ENCODE peak calls at places on chromosomes 1 and 21, in six cellular contexts. P is mesenchymal stem cell, V is IMR-90, X is trophoblast cell, H is H1, A is H9. U is an unnamed sample.

GRCh38 chr1:209389258-209389657 is 194.3 kb upstream of the CAMK1G start:
- DNase-seq in A (no peak), X (peak), V (peak), P (peak), H (no peak), U (no peak)

GRCh38 chr1:52552236-52552504 is 722 bp downstream of the TUT4 start:
- DNase-seq in A (no peak), X (peak), V (peak), H (no peak), P (peak), U (peak)

GRCh38 chr1:226638001-226638601 is 89.5 kb downstream of the STUM start:
- DNase-seq in P (no peak), X (no peak), H (no peak), A (no peak), V (no peak), U (no peak)

GRCh38 chr1:93874025-93874651 is 4.9 kb downstream of the DNTTIP2 start:
- DNase-seq in V (peak), A (no peak), P (peak), X (peak), H (no peak), U (peak)

GRCh38 chr21:33751120-33751519 is 108.8 kb downstream of the ITSN1 start:
- DNase-seq in X (peak), H (no peak), V (peak), P (peak), A (no peak), U (no peak)

GRCh38 chr1:45205000-45205909 is 1.1 kb downstream of the ZSWIM5 start:
- DNase-seq in X (peak), H (peak), P (peak), A (peak), V (peak), U (peak)

GRCh38 chr1:22639286-22639685 is 2.9 kb downstream of the C1QA start:
- DNase-seq in X (no peak), V (peak), H (peak), P (peak), A (peak), U (no peak)

GRCh38 chr1:119279441-119280415 is 88.9 kb upstream of the HAO2 start:
- DNase-seq in P (no peak), A (no peak), V (peak), X (peak), H (no peak), U (no peak)

GRCh38 chr1:30253807-30254440 is 469.5 kb downstream of the MATN1 start:
- DNase-seq in V (no peak), A (peak), H (no peak), P (no peak), X (no peak), U (no peak)

GRCh38 chr1:21200767-21201166 is 24.1 kb upstream of the EIF4G3 start:
- DNase-seq in A (no peak), H (no peak), P (peak), X (no peak), V (peak), U (no peak)

GRCh38 chr1:173473599-173474011 is 3.5 kb upstream of the PRDX6 start:
- DNase-seq in V (peak), A (no peak), P (peak), H (no peak), X (peak), U (no peak)

GRCh38 chr1:183918589-183918988 is 113.7 kb downstream of the RGL1 start:
- DNase-seq in V (no peak), A (no peak), X (no peak), H (no peak), P (no peak), U (no peak)

GRCh38 chr1:15053091-15053657 is 100.4 kb upstream of the TMEM51 start:
- DNase-seq in P (no peak), A (peak), X (no peak), V (no peak), H (no peak), U (no peak)

GRCh38 chr1:185565314-185565713 is 168.9 kb upstream of the HMCN1 start:
- DNase-seq in X (peak), A (no peak), P (peak), V (peak), H (no peak), U (no peak)

GRCh38 chr21:18041012-18041411 is 203.6 kb upstream of the CHODL start:
- DNase-seq in P (peak), H (no peak), V (no peak), X (peak), A (peak), U (no peak)

GRCh38 chr1:18919174-18919905 is 17.0 kb upstream of the ALDH4A1 start:
- DNase-seq in P (no peak), A (no peak), H (no peak), V (no peak), X (no peak), U (no peak)

DNA sequence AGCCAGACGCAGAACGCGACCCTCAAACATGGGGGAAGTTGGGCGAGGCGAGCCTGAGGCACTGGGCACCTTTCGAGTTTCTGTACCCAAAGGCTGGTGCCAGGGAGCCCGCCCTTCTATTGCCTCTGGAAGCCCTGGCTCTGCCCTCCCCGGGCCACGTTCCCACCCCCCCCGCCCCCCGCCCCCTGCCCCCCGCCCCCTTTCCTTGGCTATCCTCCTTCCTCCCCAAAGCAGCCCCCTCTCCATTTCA is 2.2 kb upstream of the ZBTB7B start:
- DNase-seq in V (no peak), P (no peak), H (no peak), X (no peak), A (no peak), U (no peak)
- H2AFZ ChIP-seq in V (peak), P (no peak), H (no peak), X (peak), A (no peak), U (peak)

GRCh38 chr1:233227930-233228465 is 67.5 kb downstream of the PCNX2 start:
- DNase-seq in A (no peak), X (no peak), P (no peak), V (no peak), H (no peak), U (no peak)
- H4K91ac ChIP-seq in A (no peak), X (no peak), P (no peak), V (no peak), H (no peak), U (no peak)

GRCh38 chr1:199038188-199038587 is 399.3 kb downstream of the PTPRC start:
- DNase-seq in P (no peak), X (no peak), A (no peak), H (no peak), V (no peak), U (no peak)

GRCh38 chr1:199029401-199029800 is 390.6 kb downstream of the PTPRC start:
- DNase-seq in V (peak), X (no peak), P (peak), A (no peak), H (no peak), U (no peak)

GRCh38 chr1:199029855-199030254 is 391.0 kb downstream of the PTPRC start:
- DNase-seq in P (peak), H (no peak), V (peak), A (no peak), X (no peak), U (no peak)

GRCh38 chr1:199033709-199034108 is 394.9 kb downstream of the PTPRC start:
- DNase-seq in H (no peak), P (no peak), X (no peak), A (no peak), V (no peak), U (no peak)
- H2AFZ ChIP-seq in H (no peak), P (no peak), X (no peak), A (no peak), V (no peak), U (no peak)

GRCh38 chr1:182857212-182857611 is 18.1 kb downstream of the DHX9 start:
- DNase-seq in A (no peak), V (no peak), X (no peak), H (no peak), P (no peak), U (no peak)

GRCh38 chr1:182863940-182864339 is 24.8 kb downstream of the DHX9 start:
- DNase-seq in A (no peak), P (no peak), X (no peak), V (no peak), H (no peak), U (no peak)

GRCh38 chr1:182860658-182861057 is 21.5 kb downstream of the DHX9 start:
- DNase-seq in P (no peak), X (no peak), V (no peak), A (no peak), H (no peak), U (no peak)

GRCh38 chr1:182861994-182862393 is 22.8 kb downstream of the DHX9 start:
- DNase-seq in H (no peak), A (no peak), V (peak), X (no peak), P (peak), U (no peak)
- H4K91ac ChIP-seq in H (no peak), A (no peak), V (no peak), X (no peak), P (no peak), U (no peak)

GRCh38 chr1:244316407-244316806 is 135.3 kb downstream of the ADSS2 start:
- DNase-seq in P (no peak), A (no peak), H (no peak), V (peak), X (peak), U (no peak)

GRCh38 chr1:244313346-244313745 is 138.4 kb downstream of the ADSS2 start:
- DNase-seq in P (no peak), V (no peak), H (no peak), X (peak), A (no peak), U (no peak)

GRCh38 chr1:244315996-244316395 is 135.7 kb downstream of the ADSS2 start:
- DNase-seq in H (no peak), V (no peak), X (no peak), P (no peak), A (no peak), U (no peak)

GRCh38 chr1:244316986-244317655 is 134.6 kb downstream of the ADSS2 start:
- DNase-seq in H (no peak), P (no peak), X (no peak), V (no peak), A (no peak), U (no peak)

GRCh38 chr1:244314921-244315544 is 136.7 kb downstream of the ADSS2 start:
- DNase-seq in A (no peak), V (peak), X (no peak), H (no peak), P (no peak), U (no peak)
- H2AFZ ChIP-seq in A (no peak), V (no peak), X (no peak), H (no peak), P (no peak), U (no peak)